ENCODE peak calls at places on chromosomes 12 and 14, in six cellular contexts. I is CD8-positive, alpha-beta memory T cell; D is effector memory CD4-positive, alpha-beta T cell; O is pancreas; X is A673; V is lower lobe of right lung. Q is an unnamed sample. For H3K9me3, the result is how much of the 10 kb centered on the place peaks cover.

GRCh38 chr12:19978193-19978592 is 390.1 kb upstream of the PDE3A start:
- DNase-seq in I (no peak), D (no peak), O (no peak), X (no peak), V (no peak), Q (no peak)

GRCh38 chr12:70849265-70849960 is 71.1 kb downstream of the PTPRR start:
- DNase-seq in I (no peak), D (no peak), O (no peak), X (peak), V (no peak), Q (no peak)

GRCh38 chr12:104738371-104738710 is 219.7 kb downstream of the SLC41A2 start:
- DNase-seq in I (no peak), D (no peak), O (no peak), X (no peak), V (no peak), Q (no peak)

GRCh38 chr12:71708658-71709057 is 22.8 kb downstream of the TMEM19 start:
- DNase-seq in I (no peak), D (no peak), O (no peak), X (no peak), V (no peak), Q (no peak)

GRCh38 chr12:108570743-108571603 is 8.6 kb downstream of the ISCU start:
- DNase-seq in I (no peak), D (no peak), O (no peak), X (peak), V (no peak), Q (no peak)

GRCh38 chr12:2120982-2121758 is 68.4 kb downstream of the CACNA1C start:
- DNase-seq in I (no peak), D (no peak), O (no peak), X (no peak), V (no peak), Q (no peak)

GRCh38 chr14:45810152-45810872 is 557.3 kb upstream of the MIS18BP1 start:
- DNase-seq in I (no peak), D (no peak), O (no peak), X (peak), V (no peak), Q (no peak)

GRCh38 chr12:116881325-116881866 is at the start of gene HRK:
- DNase-seq in I (no peak), D (no peak), O (no peak), X (peak), V (no peak), Q (no peak)

GRCh38 chr12:57099062-57099714 is 10.3 kb downstream of the NAB2 start:
- DNase-seq in I (no peak), D (no peak), O (no peak), X (no peak), V (no peak), Q (no peak)
- H3K27ac ChIP-seq in I (no peak), D (peak), O (no peak), X (peak), V (peak), Q (no peak)

GRCh38 chr12:92156139-92156538 is 10.5 kb upstream of the BTG1 start:
- DNase-seq in I (no peak), D (no peak), O (no peak), X (no peak), V (no peak), Q (no peak)
- H3K9me3 ChIP-seq in I (under half), D (under half), O (under half), X (under half), V (under half), Q (under half)

GRCh38 chr14:89198544-89199329 is 218.3 kb downstream of the FOXN3 start:
- DNase-seq in I (no peak), D (no peak), O (no peak), X (no peak), V (no peak), Q (no peak)
- H3K27ac ChIP-seq in I (no peak), D (no peak), O (peak), X (no peak), V (no peak), Q (no peak)

DNA sequence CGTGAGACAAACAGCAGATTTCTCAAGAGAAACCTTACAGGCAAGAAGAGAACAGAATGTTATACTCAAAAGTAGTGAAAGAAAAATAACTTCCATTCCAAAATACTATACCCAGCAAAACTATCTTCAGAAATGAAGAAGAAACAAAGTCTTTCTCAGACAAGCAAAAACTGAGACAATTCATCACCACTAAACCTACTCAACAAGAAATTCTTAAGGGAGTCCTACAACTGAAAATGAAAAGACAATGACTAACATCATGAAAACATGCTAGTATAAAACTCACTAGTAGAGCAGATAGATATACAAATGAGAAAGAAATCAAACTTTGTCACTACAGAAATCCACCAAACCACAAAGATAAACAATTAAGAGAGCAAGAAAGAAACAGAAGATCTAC is 106.5 kb downstream of the CEP83 start:
- DNase-seq in I (no peak), D (no peak), O (no peak), X (no peak), V (no peak), Q (no peak)
- H3K9me3 ChIP-seq in I (under half), D (under half), O (under half), X (under half), V (half or more), Q (half or more)

DNA sequence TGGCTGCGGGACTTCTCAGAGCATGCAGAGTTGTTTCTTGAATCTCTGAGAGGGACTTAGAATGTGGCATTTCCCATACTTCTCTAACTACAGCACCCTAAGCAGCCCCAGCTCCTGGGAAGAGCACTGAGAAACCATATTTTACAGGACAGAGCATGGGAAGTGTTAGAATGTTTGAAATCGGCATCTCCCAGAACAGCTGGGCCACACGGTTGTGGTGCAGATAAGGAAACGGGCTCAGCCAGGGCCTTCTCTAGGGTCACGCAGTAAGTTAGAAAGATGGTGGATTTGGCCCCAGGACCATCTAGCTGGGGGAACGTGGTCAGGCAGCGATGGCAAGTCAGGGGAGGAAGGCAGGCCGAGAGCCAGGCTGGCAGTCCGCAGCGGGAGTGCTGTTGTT is 10.5 kb upstream of the HHIPL1 start:
- DNase-seq in I (no peak), D (no peak), O (no peak), X (no peak), V (no peak), Q (no peak)
- H3K27ac ChIP-seq in I (no peak), D (no peak), O (no peak), X (no peak), V (no peak), Q (no peak)

GRCh38 chr12:133081408-133081806 is 684 bp downstream of the ZNF140 start:
- DNase-seq in I (no peak), D (no peak), O (no peak), X (no peak), V (no peak), Q (no peak)

GRCh38 chr12:133080051-133080618 is 588 bp upstream of the ZNF140 start:
- DNase-seq in I (peak), D (peak), O (peak), X (peak), V (peak), Q (peak)

GRCh38 chr12:133083345-133083744 is 2.6 kb downstream of the ZNF140 start:
- DNase-seq in I (no peak), D (no peak), O (no peak), X (no peak), V (no peak), Q (no peak)

DNA sequence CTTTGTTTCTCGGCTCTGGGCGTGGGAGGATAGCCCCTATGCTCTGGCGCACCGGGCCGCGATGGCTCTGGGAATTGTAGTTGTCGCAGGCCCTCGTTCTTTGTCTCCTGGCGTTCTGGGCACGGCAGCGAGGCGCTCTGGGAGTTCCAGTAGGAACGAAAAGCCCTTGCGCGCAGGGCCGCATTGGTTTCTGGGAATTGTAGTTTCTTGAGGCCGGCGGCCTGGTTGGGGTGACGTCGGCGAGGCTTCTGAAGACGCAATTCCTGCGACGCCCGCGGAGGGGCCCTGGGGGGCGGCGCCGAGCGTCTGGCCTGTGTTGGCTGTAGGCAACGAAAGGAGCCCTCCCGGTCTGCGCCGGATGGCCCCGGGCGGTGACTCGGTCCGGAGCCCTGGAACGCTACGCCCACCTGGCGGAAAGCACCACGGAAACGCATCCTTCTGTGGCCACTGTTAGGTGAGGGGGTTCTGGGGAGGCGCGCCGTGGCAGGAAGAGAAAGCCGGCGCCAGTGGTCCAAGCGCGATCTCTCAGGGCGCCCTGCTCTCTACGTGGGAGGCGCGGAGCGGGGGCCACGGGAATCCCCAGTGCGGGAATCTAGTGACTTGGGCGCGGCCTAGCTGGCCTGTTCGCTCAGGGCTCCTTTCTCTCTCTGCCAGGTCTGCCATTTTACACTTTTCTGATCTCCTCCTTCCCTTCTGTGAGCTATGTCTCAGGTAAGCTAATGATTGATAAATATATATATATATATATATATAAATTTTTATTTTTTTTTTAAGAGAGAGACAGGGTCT is at the start of gene ZNF140:
- DNase-seq in I (no peak), D (peak), O (peak), X (peak), V (peak), Q (peak)
- H3K9me3 ChIP-seq in I (half or more), D (under half), O (under half), X (half or more), V (half or more), Q (half or more)

GRCh38 chr12:45415393-45415817 is 199.5 kb downstream of the ANO6 start:
- DNase-seq in I (no peak), D (no peak), O (no peak), X (peak), V (no peak), Q (peak)

GRCh38 chr12:45421736-45422135 is 205.8 kb downstream of the ANO6 start:
- DNase-seq in I (no peak), D (no peak), O (no peak), X (no peak), V (no peak), Q (no peak)

GRCh38 chr12:45419317-45419716 is 203.4 kb downstream of the ANO6 start:
- DNase-seq in I (no peak), D (no peak), O (no peak), X (no peak), V (no peak), Q (no peak)

DNA sequence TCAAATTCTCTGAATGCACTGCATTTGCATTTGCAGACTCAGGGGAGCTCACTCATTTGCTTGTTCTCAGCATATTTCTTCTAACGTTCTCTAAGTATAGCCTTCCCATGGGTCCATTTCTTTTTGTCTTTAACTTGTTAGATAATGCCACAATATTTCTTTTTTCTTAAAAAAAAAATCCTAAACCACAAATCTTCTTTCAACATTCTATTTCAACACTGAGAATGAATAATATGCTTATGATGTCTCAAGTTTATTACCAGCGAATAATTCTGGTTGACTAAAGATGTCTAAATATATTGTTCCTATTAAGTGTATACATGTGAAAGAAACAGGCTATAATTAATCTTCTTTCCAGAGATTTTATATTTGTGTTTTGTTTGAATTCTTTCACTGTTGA is 200.3 kb downstream of the ANO6 start:
- DNase-seq in I (no peak), D (no peak), O (no peak), X (no peak), V (no peak), Q (no peak)
- H3K27ac ChIP-seq in I (no peak), D (no peak), O (no peak), X (no peak), V (no peak), Q (peak)

GRCh38 chr14:106067935-106068334 is 541.6 kb downstream of the TMEM121 start:
- DNase-seq in I (no peak), D (no peak), O (no peak), X (no peak), V (no peak), Q (no peak)

GRCh38 chr14:106070242-106070641 is 543.9 kb downstream of the TMEM121 start:
- DNase-seq in I (no peak), D (no peak), O (no peak), X (no peak), V (no peak), Q (no peak)

GRCh38 chr14:106069786-106070185 is 543.4 kb downstream of the TMEM121 start:
- DNase-seq in I (no peak), D (no peak), O (no peak), X (no peak), V (no peak), Q (no peak)
- H3K9me3 ChIP-seq in I (under half), D (under half), O (under half), X (under half), V (under half), Q (under half)

Q was measured in left ventricle myocardium inferior.